ENCODE peak calls at places on chromosome 14, in ten cellular contexts. One of them, this sample, is unnamed.

GRCh38 chr14:67938046-67938445 is 118.5 kb downstream of the RAD51B start:
- DNase-seq in fibroblast of mammary gland: no peak
- DNase-seq in AG04450: no peak
- DNase-seq in fibroblast of lung: no peak
- DNase-seq in GM13977: no peak
- DNase-seq in brain microvascular endothelial cell: no peak
- DNase-seq in AG10803: no peak
- DNase-seq in PC-3: no peak
- DNase-seq in nephron progenitor cell: no peak
- DNase-seq in CD4-positive, alpha-beta T cell: no peak
- DNase-seq in this sample: no peak

GRCh38 chr14:96445844-96446710 is 54.1 kb downstream of the AK7 start:
- DNase-seq in fibroblast of mammary gland: no peak
- DNase-seq in AG04450: no peak
- DNase-seq in fibroblast of lung: no peak
- DNase-seq in GM13977: no peak
- DNase-seq in brain microvascular endothelial cell: no peak
- DNase-seq in AG10803: no peak
- DNase-seq in PC-3: no peak
- DNase-seq in nephron progenitor cell: no peak
- DNase-seq in CD4-positive, alpha-beta T cell: no peak
- DNase-seq in this sample: no peak

GRCh38 chr14:72780771-72781170 is 113.1 kb downstream of the DPF3 start:
- DNase-seq in fibroblast of mammary gland: peak; percentile 79
- DNase-seq in AG04450: no peak
- DNase-seq in fibroblast of lung: peak; percentile 80
- DNase-seq in GM13977: no peak
- DNase-seq in brain microvascular endothelial cell: peak; percentile 53
- DNase-seq in AG10803: peak; percentile 91
- DNase-seq in PC-3: no peak
- DNase-seq in nephron progenitor cell: no peak
- DNase-seq in CD4-positive, alpha-beta T cell: no peak
- DNase-seq in this sample: no peak

GRCh38 chr14:24984846-24985589 is 64.9 kb downstream of the STXBP6 start:
- DNase-seq in fibroblast of mammary gland: no peak
- DNase-seq in AG04450: no peak
- DNase-seq in fibroblast of lung: peak; percentile 35
- DNase-seq in GM13977: no peak
- DNase-seq in brain microvascular endothelial cell: no peak
- DNase-seq in AG10803: no peak
- DNase-seq in PC-3: peak; percentile 48
- DNase-seq in nephron progenitor cell: no peak
- DNase-seq in CD4-positive, alpha-beta T cell: no peak
- DNase-seq in this sample: no peak

GRCh38 chr14:88005050-88005481 is at the start of gene GPR65:
- DNase-seq in fibroblast of mammary gland: peak; percentile 2
- DNase-seq in AG04450: no peak
- DNase-seq in fibroblast of lung: no peak
- DNase-seq in GM13977: peak; percentile 28
- DNase-seq in brain microvascular endothelial cell: no peak
- DNase-seq in AG10803: peak; percentile 28
- DNase-seq in PC-3: no peak
- DNase-seq in nephron progenitor cell: no peak
- DNase-seq in CD4-positive, alpha-beta T cell: peak; percentile 24
- DNase-seq in this sample: no peak

GRCh38 chr14:96423446-96424103 is 31.6 kb downstream of the AK7 start:
- DNase-seq in fibroblast of mammary gland: no peak
- DNase-seq in AG04450: no peak
- DNase-seq in fibroblast of lung: no peak
- DNase-seq in GM13977: no peak
- DNase-seq in brain microvascular endothelial cell: no peak
- DNase-seq in AG10803: no peak
- DNase-seq in PC-3: no peak
- DNase-seq in nephron progenitor cell: no peak
- DNase-seq in CD4-positive, alpha-beta T cell: no peak
- DNase-seq in this sample: no peak

GRCh38 chr14:85532981-85533820 is 3.3 kb downstream of the FLRT2 start:
- DNase-seq in fibroblast of mammary gland: peak; percentile 91
- DNase-seq in AG04450: no peak
- DNase-seq in fibroblast of lung: peak; percentile 90
- DNase-seq in GM13977: no peak
- DNase-seq in brain microvascular endothelial cell: peak; percentile 77
- DNase-seq in AG10803: peak; percentile 87
- DNase-seq in PC-3: peak; percentile 7
- DNase-seq in nephron progenitor cell: peak; percentile 69
- DNase-seq in CD4-positive, alpha-beta T cell: no peak
- DNase-seq in this sample: no peak

GRCh38 chr14:62076368-62076767 is 314.1 kb downstream of the SNAPC1 start:
- DNase-seq in fibroblast of mammary gland: no peak
- DNase-seq in AG04450: no peak
- DNase-seq in fibroblast of lung: no peak
- DNase-seq in GM13977: no peak
- DNase-seq in brain microvascular endothelial cell: no peak
- DNase-seq in AG10803: no peak
- DNase-seq in PC-3: no peak
- DNase-seq in nephron progenitor cell: no peak
- DNase-seq in CD4-positive, alpha-beta T cell: no peak
- DNase-seq in this sample: no peak

GRCh38 chr14:101628471-101628966 is 67.2 kb downstream of the DIO3 start:
- DNase-seq in fibroblast of mammary gland: peak; percentile 55
- DNase-seq in AG04450: no peak
- DNase-seq in fibroblast of lung: peak; percentile 68
- DNase-seq in GM13977: peak; percentile 87
- DNase-seq in brain microvascular endothelial cell: peak; percentile 47
- DNase-seq in AG10803: peak; percentile 56
- DNase-seq in PC-3: peak; percentile 82
- DNase-seq in nephron progenitor cell: peak; percentile 86
- DNase-seq in CD4-positive, alpha-beta T cell: peak; percentile 75
- DNase-seq in this sample: peak; percentile 86

DNA sequence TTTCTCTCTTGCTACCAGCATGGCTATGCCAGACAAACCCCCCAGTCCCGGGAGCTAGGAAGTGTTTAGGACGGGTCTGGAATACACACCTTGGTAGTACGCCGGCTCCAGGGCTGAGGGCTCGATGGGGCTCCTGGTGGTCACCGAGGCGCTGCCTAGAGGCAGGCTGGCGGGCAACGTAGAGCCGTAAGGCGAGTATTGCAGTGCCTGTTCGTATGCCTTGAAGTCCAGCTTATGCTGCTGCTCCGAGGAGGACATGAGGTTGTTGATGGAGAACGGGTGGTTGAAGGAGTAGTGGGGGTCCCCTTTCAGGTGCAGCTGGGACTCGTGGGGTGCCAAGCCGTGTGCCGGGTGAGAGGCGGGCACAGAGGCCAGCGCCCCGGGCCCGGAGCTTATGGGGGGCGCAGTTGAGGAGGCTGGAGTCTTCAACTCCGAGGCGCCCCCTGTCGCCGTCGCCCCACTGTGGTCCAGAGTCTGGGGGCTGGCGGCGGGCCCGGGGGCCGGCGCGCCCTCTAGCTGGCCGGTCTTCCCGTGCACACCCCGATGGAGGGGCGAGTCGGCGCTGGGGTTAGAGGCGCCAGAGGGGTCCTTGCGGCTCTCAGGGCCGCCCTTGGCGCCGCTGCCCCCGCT is 3.6 kb downstream of the FOXA1 start:
- DNase-seq in fibroblast of mammary gland: no peak
- DNase-seq in AG04450: no peak
- DNase-seq in fibroblast of lung: no peak
- DNase-seq in GM13977: peak; percentile 20
- DNase-seq in brain microvascular endothelial cell: no peak
- DNase-seq in AG10803: no peak
- DNase-seq in PC-3: peak; percentile 53
- DNase-seq in nephron progenitor cell: peak; percentile 61
- DNase-seq in CD4-positive, alpha-beta T cell: no peak
- DNase-seq in this sample: no peak
- TF ChIP-seq CTCF in fibroblast of mammary gland: no peak
- TF ChIP-seq CTCF in AG04450: no peak
- TF ChIP-seq CTCF in fibroblast of lung: no peak
- TF ChIP-seq CTCF in GM13977: no peak
- TF ChIP-seq CTCF in brain microvascular endothelial cell: peak; percentile 5
- TF ChIP-seq CTCF in AG10803: no peak
- TF ChIP-seq CTCF in PC-3: peak; percentile 77
- TF ChIP-seq CTCF in nephron progenitor cell: peak; percentile 29
- TF ChIP-seq CTCF in CD4-positive, alpha-beta T cell: no peak
- TF ChIP-seq CTCF in this sample: no peak

GRCh38 chr14:59428581-59429012 is 36.6 kb downstream of the GPR135 start:
- DNase-seq in fibroblast of mammary gland: peak; percentile 94
- DNase-seq in AG04450: peak; percentile 32
- DNase-seq in fibroblast of lung: peak; percentile 85
- DNase-seq in GM13977: no peak
- DNase-seq in brain microvascular endothelial cell: peak; percentile 67
- DNase-seq in AG10803: peak; percentile 55
- DNase-seq in PC-3: peak; percentile 54
- DNase-seq in nephron progenitor cell: no peak
- DNase-seq in CD4-positive, alpha-beta T cell: no peak
- DNase-seq in this sample: no peak
- TF ChIP-seq CTCF in fibroblast of mammary gland: peak; percentile 33
- TF ChIP-seq CTCF in AG04450: peak; percentile 50
- TF ChIP-seq CTCF in fibroblast of lung: peak; percentile 52
- TF ChIP-seq CTCF in GM13977: no peak
- TF ChIP-seq CTCF in brain microvascular endothelial cell: peak; percentile 61
- TF ChIP-seq CTCF in AG10803: peak; percentile 50
- TF ChIP-seq CTCF in PC-3: peak; percentile 79
- TF ChIP-seq CTCF in nephron progenitor cell: no peak
- TF ChIP-seq CTCF in CD4-positive, alpha-beta T cell: no peak
- TF ChIP-seq CTCF in this sample: no peak

DNA sequence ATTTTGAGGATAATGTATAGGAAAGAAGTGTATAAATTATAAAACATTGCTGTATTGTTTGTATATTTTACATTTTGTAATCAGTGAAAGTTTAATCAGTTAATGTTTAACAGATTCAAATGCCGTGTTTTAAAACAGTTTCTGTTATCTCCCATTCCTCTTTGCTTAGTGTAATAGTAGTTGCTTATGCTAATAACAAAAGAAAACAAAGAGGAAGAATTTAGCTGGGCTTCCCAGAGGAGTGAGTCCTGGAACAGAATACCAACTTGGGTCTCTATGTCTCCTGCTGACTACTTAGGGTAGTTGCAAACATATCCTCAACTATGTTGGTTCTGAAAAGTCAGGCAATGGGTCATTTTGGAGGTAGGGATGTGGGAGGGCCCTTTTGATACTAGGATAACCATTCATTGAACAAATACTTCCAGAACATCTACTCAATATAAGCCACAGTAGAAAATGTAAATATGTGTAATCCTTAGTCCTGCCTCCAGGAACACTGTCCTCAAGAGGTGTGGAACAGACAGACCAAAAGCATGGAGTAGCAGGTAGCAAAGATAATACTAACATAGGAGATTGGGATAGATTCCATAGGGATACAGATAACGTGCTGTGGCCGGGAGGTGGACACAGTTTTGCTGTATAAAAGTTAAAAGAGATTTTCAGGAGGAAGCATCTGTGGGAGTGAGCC is 36.1 kb upstream of the EVL start:
- DNase-seq in fibroblast of mammary gland: peak; percentile 20
- DNase-seq in AG04450: no peak
- DNase-seq in fibroblast of lung: no peak
- DNase-seq in GM13977: no peak
- DNase-seq in brain microvascular endothelial cell: peak; percentile 61
- DNase-seq in AG10803: peak; percentile 12
- DNase-seq in PC-3: peak; percentile 21
- DNase-seq in nephron progenitor cell: no peak
- DNase-seq in CD4-positive, alpha-beta T cell: no peak
- DNase-seq in this sample: no peak
- TF ChIP-seq CTCF in fibroblast of mammary gland: peak; percentile 9
- TF ChIP-seq CTCF in AG04450: no peak
- TF ChIP-seq CTCF in fibroblast of lung: peak; percentile 8
- TF ChIP-seq CTCF in GM13977: no peak
- TF ChIP-seq CTCF in brain microvascular endothelial cell: peak; percentile 17
- TF ChIP-seq CTCF in AG10803: no peak
- TF ChIP-seq CTCF in PC-3: no peak
- TF ChIP-seq CTCF in nephron progenitor cell: no peak
- TF ChIP-seq CTCF in CD4-positive, alpha-beta T cell: no peak
- TF ChIP-seq CTCF in this sample: no peak

GRCh38 chr14:55301722-55302121 is 30.5 kb downstream of the FBXO34 start:
- DNase-seq in fibroblast of mammary gland: peak; percentile 69
- DNase-seq in AG04450: no peak
- DNase-seq in fibroblast of lung: peak; percentile 46
- DNase-seq in GM13977: peak; percentile 48
- DNase-seq in brain microvascular endothelial cell: peak; percentile 67
- DNase-seq in AG10803: peak; percentile 44
- DNase-seq in PC-3: peak; percentile 64
- DNase-seq in nephron progenitor cell: no peak
- DNase-seq in CD4-positive, alpha-beta T cell: no peak
- DNase-seq in this sample: peak; percentile 74

GRCh38 chr14:55297611-55298323 is 26.5 kb downstream of the FBXO34 start:
- DNase-seq in fibroblast of mammary gland: no peak
- DNase-seq in AG04450: no peak
- DNase-seq in fibroblast of lung: no peak
- DNase-seq in GM13977: peak; percentile 49
- DNase-seq in brain microvascular endothelial cell: no peak
- DNase-seq in AG10803: no peak
- DNase-seq in PC-3: peak; percentile 72
- DNase-seq in nephron progenitor cell: no peak
- DNase-seq in CD4-positive, alpha-beta T cell: no peak
- DNase-seq in this sample: no peak

GRCh38 chr14:55294603-55295002 is 23.4 kb downstream of the FBXO34 start:
- DNase-seq in fibroblast of mammary gland: no peak
- DNase-seq in AG04450: no peak
- DNase-seq in fibroblast of lung: no peak
- DNase-seq in GM13977: no peak
- DNase-seq in brain microvascular endothelial cell: no peak
- DNase-seq in AG10803: no peak
- DNase-seq in PC-3: no peak
- DNase-seq in nephron progenitor cell: no peak
- DNase-seq in CD4-positive, alpha-beta T cell: no peak
- DNase-seq in this sample: no peak

GRCh38 chr14:55302367-55302766 is 31.1 kb downstream of the FBXO34 start:
- DNase-seq in fibroblast of mammary gland: no peak
- DNase-seq in AG04450: no peak
- DNase-seq in fibroblast of lung: no peak
- DNase-seq in GM13977: no peak
- DNase-seq in brain microvascular endothelial cell: no peak
- DNase-seq in AG10803: no peak
- DNase-seq in PC-3: no peak
- DNase-seq in nephron progenitor cell: no peak
- DNase-seq in CD4-positive, alpha-beta T cell: no peak
- DNase-seq in this sample: no peak

DNA sequence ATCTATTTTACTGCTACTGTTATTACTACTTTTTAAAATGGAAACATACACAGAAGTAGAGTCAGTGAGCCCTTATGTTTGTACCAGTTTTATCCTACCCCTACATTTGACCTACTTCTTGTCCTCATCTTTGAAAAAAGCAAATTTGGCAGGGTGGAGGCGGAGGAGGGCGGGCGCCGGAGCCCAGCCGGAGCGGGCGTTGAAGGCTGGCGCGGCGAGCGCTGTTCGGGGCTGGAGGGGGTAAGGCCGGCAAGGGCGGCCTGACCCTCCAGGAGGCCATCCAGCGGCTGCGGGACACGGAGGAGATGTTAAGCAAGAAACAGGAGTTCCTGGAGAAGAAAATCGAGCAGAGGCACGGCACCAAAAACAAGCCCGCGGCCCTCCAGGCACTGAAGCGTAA is 27.2 kb downstream of the FBXO34 start:
- DNase-seq in fibroblast of mammary gland: no peak
- DNase-seq in AG04450: no peak
- DNase-seq in fibroblast of lung: no peak
- DNase-seq in GM13977: no peak
- DNase-seq in brain microvascular endothelial cell: no peak
- DNase-seq in AG10803: no peak
- DNase-seq in PC-3: no peak
- DNase-seq in nephron progenitor cell: no peak
- DNase-seq in CD4-positive, alpha-beta T cell: no peak
- DNase-seq in this sample: no peak
- TF ChIP-seq CTCF in fibroblast of mammary gland: no peak
- TF ChIP-seq CTCF in AG04450: no peak
- TF ChIP-seq CTCF in fibroblast of lung: no peak
- TF ChIP-seq CTCF in GM13977: no peak
- TF ChIP-seq CTCF in brain microvascular endothelial cell: no peak
- TF ChIP-seq CTCF in AG10803: no peak
- TF ChIP-seq CTCF in PC-3: no peak
- TF ChIP-seq CTCF in nephron progenitor cell: no peak
- TF ChIP-seq CTCF in CD4-positive, alpha-beta T cell: no peak
- TF ChIP-seq CTCF in this sample: no peak